ENCODE peak calls at places on chromosomes 16 and 17, in four cellular contexts. L is AML-193, B is lower leg skin, C is T-helper 1 cell. X is an unnamed sample.

GRCh38 chr17:38658741-38659345 is 15.9 kb downstream of the EPOP start:
- DNase-seq in B (no peak), L (no peak), C (no peak), X (no peak)

GRCh38 chr17:76558210-76559095 is 18.6 kb downstream of the PRCD start:
- DNase-seq in L (peak), B (no peak), C (no peak), X (peak)

GRCh38 chr16:9089660-9090059 is 1.8 kb upstream of the HAPSTR1 start:
- DNase-seq in L (no peak), B (no peak), C (no peak), X (no peak)

GRCh38 chr17:21189361-21189760 is 24.6 kb downstream of the TMEM11 start:
- DNase-seq in B (no peak), L (no peak), C (no peak), X (no peak)

GRCh38 chr16:85986931-85987749 is 88.2 kb downstream of the IRF8 start:
- DNase-seq in C (no peak), B (no peak), L (peak), X (no peak)

GRCh38 chr17:21419299-21420239 is 43.4 kb downstream of the KCNJ12 start:
- DNase-seq in B (no peak), C (no peak), L (no peak), X (no peak)

GRCh38 chr16:47392114-47392513 is 68.7 kb downstream of the ITFG1 start:
- DNase-seq in B (no peak), C (no peak), L (peak), X (no peak)

GRCh38 chr16:54194008-54194731 is 92.4 kb downstream of the IRX3 start:
- DNase-seq in C (no peak), B (peak), L (no peak), X (peak)

GRCh38 chr17:79812206-79812968 is 15.5 kb upstream of the CBX8 start:
- DNase-seq in C (no peak), B (no peak), L (no peak), X (no peak)